ENCODE peak calls at places on chromosomes 11 and 22, in four cellular contexts. M is right lobe of liver, B is thoracic aorta, N is heart left ventricle. S is an unnamed sample.

GRCh38 chr11:117479372-117479771 is 151.7 kb downstream of the CEP164 start:
- DNase-seq in M (no peak), B (no peak), N (no peak), S (no peak)

GRCh38 chr11:69167916-69168691 is 12.4 kb downstream of the SMIM38 start:
- DNase-seq in M (no peak), B (no peak), N (no peak), S (no peak)

GRCh38 chr11:55624531-55624930 is 10.4 kb upstream of the OR4P4 start:
- DNase-seq in M (no peak), B (no peak), N (no peak), S (no peak)

GRCh38 chr11:85603220-85603619 is 23.9 kb downstream of the DLG2 start:
- DNase-seq in M (no peak), B (no peak), N (no peak), S (no peak)

GRCh38 chr11:47376543-47377371 is 1.6 kb downstream of the SPI1 start:
- DNase-seq in M (no peak), B (no peak), N (peak; percentile 79), S (peak; percentile 36)

GRCh38 chr11:117589024-117589423 is 208.0 kb downstream of the DSCAML1 start:
- DNase-seq in M (no peak), B (no peak), N (no peak), S (no peak)

GRCh38 chr11:130217133-130217631 is 57.6 kb downstream of the ST14 start:
- DNase-seq in M (peak; percentile 35), B (no peak), N (no peak), S (no peak)

GRCh38 chr11:96324912-96325311 is 18.1 kb downstream of the MAML2 start:
- DNase-seq in M (no peak), B (no peak), N (no peak), S (no peak)

GRCh38 chr11:23923357-23923756 is 573.5 kb upstream of the LUZP2 start:
- DNase-seq in M (no peak), B (no peak), N (no peak), S (no peak)

GRCh38 chr11:109961261-109961660 is 131.9 kb upstream of the ZC3H12C start:
- DNase-seq in M (no peak), B (no peak), N (no peak), S (no peak)

GRCh38 chr22:29167032-29167911 is 38.4 kb upstream of the EMID1 start:
- DNase-seq in M (peak; percentile 20), B (no peak), N (no peak), S (no peak)

GRCh38 chr11:82899191-82899820 is 924 bp downstream of the PRCP start:
- DNase-seq in M (no peak), B (no peak), N (no peak), S (no peak)

GRCh38 chr11:10623797-10624761 is 55.6 kb upstream of the LYVE1 start:
- DNase-seq in M (no peak), B (no peak), N (no peak), S (no peak)

GRCh38 chr11:68051191-68052136 is 12.6 kb downstream of the TCIRG1 start:
- DNase-seq in M (no peak), B (no peak), N (no peak), S (no peak)

GRCh38 chr22:17313591-17313990 is 55.7 kb upstream of the CECR2 start:
- DNase-seq in M (no peak), B (no peak), N (no peak), S (no peak)

GRCh38 chr11:65459552-65459951 is 37.0 kb downstream of the NEAT1 start:
- DNase-seq in M (no peak), B (no peak), N (no peak), S (peak; percentile 16)

GRCh38 chr11:69700278-69701140 is 3.3 kb downstream of the FGF19 start:
- DNase-seq in M (peak; percentile 85), B (no peak), N (peak; percentile 86), S (peak; percentile 75)

GRCh38 chr11:8828580-8829358 is 82.2 kb upstream of the AKIP1 start:
- DNase-seq in M (peak; percentile 42), B (no peak), N (no peak), S (no peak)

GRCh38 chr11:96954587-96954986 is 564.8 kb downstream of the JRKL start:
- DNase-seq in M (no peak), B (no peak), N (no peak), S (no peak)

GRCh38 chr11:27281740-27282139 is 81.3 kb downstream of the CCDC34 start:
- DNase-seq in M (no peak), B (no peak), N (no peak), S (no peak)

GRCh38 chr11:64659417-64660144 is 63.4 kb downstream of the NRXN2 start:
- DNase-seq in M (peak; percentile 68), B (no peak), N (no peak), S (no peak)

GRCh38 chr11:86106916-86107315 is 38.0 kb upstream of the PICALM start:
- DNase-seq in M (no peak), B (no peak), N (no peak), S (no peak)

GRCh38 chr11:129750343-129751292 is 65.0 kb upstream of the TMEM45B start:
- DNase-seq in M (peak; percentile 80), B (no peak), N (peak; percentile 73), S (peak; percentile 74)

GRCh38 chr11:32935462-32936029 is 42.9 kb downstream of the QSER1 start:
- DNase-seq in M (no peak), B (no peak), N (no peak), S (no peak)

GRCh38 chr22:42151924-42152635 is 21.5 kb upstream of the CYP2D6 start:
- DNase-seq in M (no peak), B (no peak), N (no peak), S (peak; percentile 64)

GRCh38 chr11:114440971-114441810 is 1.9 kb downstream of the REXO2 start:
- DNase-seq in M (no peak), B (no peak), N (no peak), S (no peak)

GRCh38 chr11:130528301-130528651 is 79.8 kb downstream of the ADAMTS15 start:
- DNase-seq in M (no peak), B (no peak), N (no peak), S (no peak)

GRCh38 chr22:49392841-49393510 is 434.7 kb downstream of the BRD1 start:
- DNase-seq in M (no peak), B (no peak), N (no peak), S (no peak)

GRCh38 chr11:77547863-77548551 is 41.7 kb upstream of the AQP11 start:
- DNase-seq in M (peak; percentile 47), B (no peak), N (no peak), S (no peak)

GRCh38 chr11:19441288-19441687 is 200.5 kb upstream of the E2F8 start:
- DNase-seq in M (no peak), B (no peak), N (no peak), S (no peak)

GRCh38 chr11:114384487-114384886 is 15.8 kb downstream of the C11orf71 start:
- DNase-seq in M (no peak), B (no peak), N (no peak), S (no peak)

GRCh38 chr11:64650923-64651523 is 60.0 kb downstream of the SLC22A12 start:
- DNase-seq in M (no peak), B (no peak), N (no peak), S (no peak)

GRCh38 chr11:16860632-16861031 is 122.2 kb downstream of the C11orf58 start:
- DNase-seq in M (no peak), B (no peak), N (no peak), S (no peak)

GRCh38 chr11:107372439-107372838 is 85.2 kb downstream of the CWF19L2 start:
- DNase-seq in M (no peak), B (no peak), N (no peak), S (no peak)

GRCh38 chr11:128530119-128531091 is 57.0 kb downstream of the ETS1 start:
- DNase-seq in M (no peak), B (peak; percentile 51), N (peak; percentile 74), S (peak; percentile 76)

GRCh38 chr22:35685731-35686130 is 31.9 kb upstream of the APOL5 start:
- DNase-seq in M (no peak), B (no peak), N (no peak), S (no peak)

GRCh38 chr11:44556735-44557409 is 8.6 kb upstream of the CD82 start:
- DNase-seq in M (peak; percentile 71), B (no peak), N (peak; percentile 68), S (peak; percentile 61)

GRCh38 chr11:121240650-121241299 is 51.8 kb upstream of the SC5D start:
- DNase-seq in M (no peak), B (no peak), N (no peak), S (peak; percentile 42)

GRCh38 chr11:121237686-121238658 is 54.6 kb upstream of the SC5D start:
- DNase-seq in M (no peak), B (no peak), N (no peak), S (peak; percentile 31)

GRCh38 chr11:121231576-121232278 is 60.8 kb upstream of the SC5D start:
- DNase-seq in M (peak; percentile 95), B (no peak), N (peak; percentile 56), S (peak; percentile 44)

GRCh38 chr11:121235057-121235456 is 57.5 kb upstream of the SC5D start:
- DNase-seq in M (peak; percentile 83), B (no peak), N (no peak), S (no peak)

GRCh38 chr11:121236115-121237001 is 56.2 kb upstream of the SC5D start:
- DNase-seq in M (no peak), B (no peak), N (no peak), S (no peak)
- H3K4me3 ChIP-seq in M (no peak overlapping the region), B (no peak overlapping the region), N (no peak overlapping the region), S (no peak overlapping the region)

GRCh38 chr11:75523811-75524401 is 1.8 kb downstream of the GDPD5 start:
- DNase-seq in M (no peak), B (no peak), N (no peak), S (no peak)

GRCh38 chr11:75524576-75525432 is 937 bp downstream of the GDPD5 start:
- DNase-seq in M (no peak), B (no peak), N (no peak), S (peak; percentile 67)

GRCh38 chr11:75526192-75526541 is 426 bp upstream of the GDPD5 start:
- DNase-seq in M (no peak), B (no peak), N (no peak), S (no peak)

GRCh38 chr11:75527130-75527529 is 1.4 kb upstream of the GDPD5 start:
- DNase-seq in M (no peak), B (no peak), N (no peak), S (no peak)

GRCh38 chr11:75525433-75526191 is at the start of gene GDPD5:
- DNase-seq in M (peak; percentile 82), B (peak; percentile 43), N (peak; percentile 88), S (peak; percentile 93)
- H3K27me3 ChIP-seq in M (no peaks in the 10 kb centered on the region), B (no peaks in the 10 kb centered on the region), N (no peaks in the 10 kb centered on the region), S (no peaks in the 10 kb centered on the region)

DNA sequence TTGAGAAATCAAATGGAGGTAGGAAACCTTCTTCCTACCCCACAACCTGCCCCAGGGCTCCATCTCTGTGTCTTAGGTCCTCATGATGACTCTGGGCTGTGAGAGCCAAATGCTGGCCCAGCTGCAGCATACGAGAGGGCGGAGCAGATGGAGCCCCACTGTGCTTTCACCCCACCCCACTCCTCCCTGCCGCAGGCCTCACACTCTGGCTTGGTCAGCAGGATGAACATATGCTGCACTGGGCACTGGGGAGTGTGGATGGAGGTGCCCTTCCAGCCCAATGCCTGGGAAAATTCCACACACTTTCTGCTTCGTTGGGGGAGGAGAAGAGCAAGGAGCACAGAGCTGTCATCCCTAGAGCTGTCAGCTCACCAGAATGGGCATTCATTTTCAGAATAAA is 271.6 kb upstream of the CADM1 start:
- DNase-seq in M (no peak), B (no peak), N (no peak), S (no peak)
- H3K27ac ChIP-seq in M (no peak overlapping the region), B (no peak overlapping the region), N (no peak overlapping the region), S (no peak overlapping the region)

DNA sequence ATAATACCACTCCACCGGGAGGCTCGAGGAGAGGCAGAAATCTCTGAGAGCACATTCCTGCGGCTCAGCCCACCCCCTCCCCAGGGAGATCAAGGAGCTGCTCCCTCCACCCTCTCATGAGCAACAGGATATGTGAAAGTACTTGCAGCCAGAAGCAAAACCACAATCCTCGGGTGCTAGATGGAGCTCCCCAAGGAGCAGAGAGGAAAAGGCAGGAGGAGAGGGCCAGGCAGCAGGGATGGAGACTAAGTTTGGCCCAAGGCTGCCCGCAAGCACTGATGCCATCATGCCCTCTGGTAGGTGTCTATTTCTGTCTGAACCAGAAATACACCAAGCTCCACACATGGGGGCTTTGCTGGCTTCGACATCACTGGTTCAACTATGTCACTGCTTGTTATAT is 22.3 kb downstream of the VPS37C start:
- DNase-seq in M (no peak), B (no peak), N (no peak), S (peak; percentile 52)
- H3K4me3 ChIP-seq in M (no peak overlapping the region), B (no peak overlapping the region), N (no peak overlapping the region), S (no peak overlapping the region)